ENCODE peak calls at places on chromosomes 5 and 9, in six cellular contexts. One of them, this sample, is unnamed.

GRCh38 chr9:103942171-103942570 is 151.9 kb upstream of the SMC2 start:
- DNase-seq in GM23248: no peak
- DNase-seq in breast epithelium: no peak
- DNase-seq in A549: no peak
- DNase-seq in Panc1: no peak
- DNase-seq in brain microvascular endothelial cell: no peak
- DNase-seq in this sample: no peak

GRCh38 chr9:123421211-123421585 is 65.2 kb downstream of the CRB2 start:
- DNase-seq in Panc1: no peak
- DNase-seq in breast epithelium: peak
- DNase-seq in brain microvascular endothelial cell: no peak
- DNase-seq in A549: no peak
- DNase-seq in GM23248: no peak
- DNase-seq in this sample: no peak

GRCh38 chr9:2298217-2298616 is 283.1 kb downstream of the SMARCA2 start:
- DNase-seq in breast epithelium: no peak
- DNase-seq in GM23248: no peak
- DNase-seq in A549: no peak
- DNase-seq in brain microvascular endothelial cell: no peak
- DNase-seq in Panc1: no peak
- DNase-seq in this sample: no peak

GRCh38 chr5:59756373-59757035 is 137.0 kb downstream of the PDE4D start:
- DNase-seq in breast epithelium: no peak
- DNase-seq in A549: peak
- DNase-seq in brain microvascular endothelial cell: no peak
- DNase-seq in GM23248: no peak
- DNase-seq in Panc1: no peak
- DNase-seq in this sample: no peak

GRCh38 chr9:83327750-83328622 is 210.2 kb downstream of the FRMD3 start:
- DNase-seq in Panc1: no peak
- DNase-seq in A549: no peak
- DNase-seq in GM23248: peak
- DNase-seq in brain microvascular endothelial cell: no peak
- DNase-seq in breast epithelium: no peak
- DNase-seq in this sample: no peak

GRCh38 chr5:28779161-28779754 is 1740.9 kb upstream of the CDH9 start:
- DNase-seq in GM23248: no peak
- DNase-seq in Panc1: peak
- DNase-seq in A549: peak
- DNase-seq in breast epithelium: no peak
- DNase-seq in brain microvascular endothelial cell: peak
- DNase-seq in this sample: no peak

GRCh38 chr5:163841-164240 is 27.5 kb upstream of the LRRC14B start:
- DNase-seq in GM23248: no peak
- DNase-seq in A549: no peak
- DNase-seq in brain microvascular endothelial cell: no peak
- DNase-seq in breast epithelium: peak
- DNase-seq in Panc1: no peak
- DNase-seq in this sample: no peak

GRCh38 chr5:102547161-102547560 is 48.4 kb upstream of the SLCO6A1 start:
- DNase-seq in brain microvascular endothelial cell: no peak
- DNase-seq in breast epithelium: no peak
- DNase-seq in GM23248: no peak
- DNase-seq in A549: no peak
- DNase-seq in Panc1: no peak
- DNase-seq in this sample: no peak

GRCh38 chr5:59542841-59543825 is 350.4 kb downstream of the PDE4D start:
- DNase-seq in brain microvascular endothelial cell: peak
- DNase-seq in GM23248: no peak
- DNase-seq in A549: peak
- DNase-seq in Panc1: no peak
- DNase-seq in breast epithelium: no peak
- DNase-seq in this sample: peak

GRCh38 chr5:154611341-154611767 is 133.3 kb upstream of the HAND1 start:
- DNase-seq in breast epithelium: no peak
- DNase-seq in GM23248: peak
- DNase-seq in A549: no peak
- DNase-seq in Panc1: no peak
- DNase-seq in brain microvascular endothelial cell: no peak
- DNase-seq in this sample: no peak

GRCh38 chr5:78671609-78672008 is 23.0 kb upstream of the LHFPL2 start:
- DNase-seq in breast epithelium: no peak
- DNase-seq in GM23248: no peak
- DNase-seq in A549: peak
- DNase-seq in brain microvascular endothelial cell: no peak
- DNase-seq in Panc1: no peak
- DNase-seq in this sample: no peak

GRCh38 chr5:101174981-101175380 is 271.9 kb upstream of the ST8SIA4 start:
- DNase-seq in brain microvascular endothelial cell: no peak
- DNase-seq in A549: no peak
- DNase-seq in Panc1: no peak
- DNase-seq in GM23248: no peak
- DNase-seq in breast epithelium: no peak
- DNase-seq in this sample: no peak

GRCh38 chr9:135920973-135921585 is 13.7 kb upstream of the CAMSAP1 start:
- DNase-seq in GM23248: no peak
- DNase-seq in Panc1: no peak
- DNase-seq in A549: no peak
- DNase-seq in breast epithelium: no peak
- DNase-seq in brain microvascular endothelial cell: no peak
- DNase-seq in this sample: no peak

GRCh38 chr5:140318778-140319177 is 15.9 kb upstream of the PFDN1 start:
- DNase-seq in GM23248: no peak
- DNase-seq in A549: no peak
- DNase-seq in breast epithelium: no peak
- DNase-seq in brain microvascular endothelial cell: no peak
- DNase-seq in Panc1: no peak
- DNase-seq in this sample: no peak

GRCh38 chr9:116859763-116860162 is 172.7 kb downstream of the TRIM32 start:
- DNase-seq in GM23248: no peak
- DNase-seq in A549: no peak
- DNase-seq in brain microvascular endothelial cell: no peak
- DNase-seq in Panc1: no peak
- DNase-seq in breast epithelium: no peak
- DNase-seq in this sample: no peak

GRCh38 chr9:130110596-130111021 is 56.9 kb downstream of the GPR107 start:
- DNase-seq in GM23248: peak
- DNase-seq in A549: no peak
- DNase-seq in breast epithelium: no peak
- DNase-seq in brain microvascular endothelial cell: peak
- DNase-seq in Panc1: no peak
- DNase-seq in this sample: no peak

GRCh38 chr9:92432972-92433548 is 8.8 kb upstream of the OMD start:
- DNase-seq in GM23248: no peak
- DNase-seq in breast epithelium: no peak
- DNase-seq in Panc1: no peak
- DNase-seq in A549: no peak
- DNase-seq in brain microvascular endothelial cell: no peak
- DNase-seq in this sample: no peak

GRCh38 chr5:95401601-95402000 is 10.4 kb downstream of the FAM81B start:
- DNase-seq in breast epithelium: no peak
- DNase-seq in Panc1: no peak
- DNase-seq in GM23248: no peak
- DNase-seq in brain microvascular endothelial cell: no peak
- DNase-seq in A549: no peak
- DNase-seq in this sample: no peak

GRCh38 chr9:36128331-36128730 is 8.2 kb upstream of the GLIPR2 start:
- DNase-seq in breast epithelium: no peak
- DNase-seq in A549: no peak
- DNase-seq in Panc1: no peak
- DNase-seq in brain microvascular endothelial cell: no peak
- DNase-seq in GM23248: no peak
- DNase-seq in this sample: no peak

GRCh38 chr5:18745988-18746615 is 1111.8 kb downstream of the TAF11L14 start:
- DNase-seq in brain microvascular endothelial cell: no peak
- DNase-seq in breast epithelium: no peak
- DNase-seq in A549: peak
- DNase-seq in GM23248: peak
- DNase-seq in Panc1: peak
- DNase-seq in this sample: no peak

GRCh38 chr5:96434201-96434645 is 1.2 kb upstream of the PCSK1 start:
- DNase-seq in breast epithelium: no peak
- DNase-seq in Panc1: no peak
- DNase-seq in A549: peak
- DNase-seq in GM23248: peak
- DNase-seq in brain microvascular endothelial cell: peak
- DNase-seq in this sample: no peak

GRCh38 chr5:177354716-177355115 is 3.0 kb upstream of the RGS14 start:
- DNase-seq in brain microvascular endothelial cell: no peak
- DNase-seq in GM23248: no peak
- DNase-seq in breast epithelium: no peak
- DNase-seq in A549: no peak
- DNase-seq in Panc1: no peak
- DNase-seq in this sample: no peak

GRCh38 chr9:14316574-14317304 is 2.8 kb upstream of the NFIB start:
- DNase-seq in GM23248: no peak
- DNase-seq in Panc1: no peak
- DNase-seq in A549: no peak
- DNase-seq in brain microvascular endothelial cell: no peak
- DNase-seq in breast epithelium: no peak
- DNase-seq in this sample: no peak

GRCh38 chr5:80181618-80182211 is 74.1 kb downstream of the SERINC5 start:
- DNase-seq in A549: peak
- DNase-seq in GM23248: no peak
- DNase-seq in breast epithelium: no peak
- DNase-seq in brain microvascular endothelial cell: no peak
- DNase-seq in Panc1: no peak
- DNase-seq in this sample: no peak

GRCh38 chr5:145178667-145179523 is 656.2 kb downstream of the PRELID2 start:
- DNase-seq in breast epithelium: no peak
- DNase-seq in brain microvascular endothelial cell: no peak
- DNase-seq in GM23248: peak
- DNase-seq in A549: no peak
- DNase-seq in Panc1: no peak
- DNase-seq in this sample: no peak

GRCh38 chr5:92927291-92927778 is 653.7 kb downstream of the NR2F1-AS1 start:
- DNase-seq in GM23248: no peak
- DNase-seq in Panc1: peak
- DNase-seq in A549: no peak
- DNase-seq in breast epithelium: no peak
- DNase-seq in brain microvascular endothelial cell: no peak
- DNase-seq in this sample: peak

GRCh38 chr5:24621809-24622208 is 23.0 kb downstream of the CDH10 start:
- DNase-seq in GM23248: peak
- DNase-seq in Panc1: no peak
- DNase-seq in A549: no peak
- DNase-seq in brain microvascular endothelial cell: no peak
- DNase-seq in breast epithelium: no peak
- DNase-seq in this sample: no peak

GRCh38 chr5:150172563-150172962 is 6.0 kb downstream of the CDX1 start:
- DNase-seq in Panc1: no peak
- DNase-seq in GM23248: no peak
- DNase-seq in breast epithelium: no peak
- DNase-seq in A549: no peak
- DNase-seq in brain microvascular endothelial cell: no peak
- DNase-seq in this sample: no peak
- H3K27ac ChIP-seq in Panc1: no peak
- H3K27ac ChIP-seq in GM23248: no peak
- H3K27ac ChIP-seq in breast epithelium: no peak
- H3K27ac ChIP-seq in A549: no peak
- H3K27ac ChIP-seq in brain microvascular endothelial cell: no peak
- H3K27ac ChIP-seq in this sample: no peak

GRCh38 chr9:105694848-105695581 is 674 bp downstream of the TMEM38B start:
- DNase-seq in brain microvascular endothelial cell: peak
- DNase-seq in breast epithelium: no peak
- DNase-seq in GM23248: peak
- DNase-seq in Panc1: peak
- DNase-seq in A549: peak
- DNase-seq in this sample: peak
- H3K27ac ChIP-seq in brain microvascular endothelial cell: no peak
- H3K27ac ChIP-seq in breast epithelium: peak
- H3K27ac ChIP-seq in GM23248: no peak
- H3K27ac ChIP-seq in Panc1: peak
- H3K27ac ChIP-seq in A549: peak
- H3K27ac ChIP-seq in this sample: no peak

GRCh38 chr5:169158764-169159163 is 142.2 kb downstream of the SLIT3 start:
- DNase-seq in breast epithelium: no peak
- DNase-seq in Panc1: no peak
- DNase-seq in brain microvascular endothelial cell: no peak
- DNase-seq in GM23248: no peak
- DNase-seq in A549: no peak
- DNase-seq in this sample: no peak

GRCh38 chr5:169161022-169161680 is 139.8 kb downstream of the SLIT3 start:
- DNase-seq in Panc1: no peak
- DNase-seq in A549: peak
- DNase-seq in brain microvascular endothelial cell: peak
- DNase-seq in GM23248: peak
- DNase-seq in breast epithelium: no peak
- DNase-seq in this sample: no peak

GRCh38 chr5:169157064-169157463 is 143.9 kb downstream of the SLIT3 start:
- DNase-seq in Panc1: no peak
- DNase-seq in breast epithelium: no peak
- DNase-seq in brain microvascular endothelial cell: no peak
- DNase-seq in A549: peak
- DNase-seq in GM23248: no peak
- DNase-seq in this sample: no peak

GRCh38 chr5:169162407-169162806 is 138.5 kb downstream of the SLIT3 start:
- DNase-seq in breast epithelium: no peak
- DNase-seq in brain microvascular endothelial cell: peak
- DNase-seq in A549: no peak
- DNase-seq in GM23248: peak
- DNase-seq in Panc1: no peak
- DNase-seq in this sample: no peak

DNA sequence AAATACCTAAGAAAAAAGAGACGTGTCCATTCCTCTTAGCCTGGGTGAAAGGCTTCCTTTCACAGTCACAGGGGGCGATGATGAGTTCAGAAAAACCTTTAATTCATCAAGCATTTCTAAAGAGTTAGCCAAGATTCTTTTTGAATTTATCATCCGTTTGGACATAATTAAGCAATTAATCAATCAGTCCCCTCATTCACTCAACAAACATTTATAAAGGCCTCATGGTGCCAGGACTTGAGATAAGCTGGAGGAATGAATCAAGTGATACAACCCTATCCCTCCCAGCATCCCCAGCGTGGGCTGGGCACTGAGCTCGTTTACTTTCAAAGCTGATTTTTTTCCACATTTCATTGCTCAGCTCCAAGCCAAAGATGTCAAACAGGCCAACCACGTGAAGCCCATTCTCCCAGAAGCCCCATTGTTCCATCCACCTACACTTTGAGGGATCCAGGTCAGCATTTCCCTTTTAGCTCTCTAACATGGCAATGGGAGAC is 140.5 kb downstream of the SLIT3 start:
- DNase-seq in breast epithelium: no peak
- DNase-seq in Panc1: no peak
- DNase-seq in A549: peak
- DNase-seq in GM23248: peak
- DNase-seq in brain microvascular endothelial cell: peak
- DNase-seq in this sample: no peak
- H3K27ac ChIP-seq in breast epithelium: peak
- H3K27ac ChIP-seq in Panc1: peak
- H3K27ac ChIP-seq in A549: peak
- H3K27ac ChIP-seq in GM23248: peak
- H3K27ac ChIP-seq in brain microvascular endothelial cell: no peak
- H3K27ac ChIP-seq in this sample: no peak

DNA sequence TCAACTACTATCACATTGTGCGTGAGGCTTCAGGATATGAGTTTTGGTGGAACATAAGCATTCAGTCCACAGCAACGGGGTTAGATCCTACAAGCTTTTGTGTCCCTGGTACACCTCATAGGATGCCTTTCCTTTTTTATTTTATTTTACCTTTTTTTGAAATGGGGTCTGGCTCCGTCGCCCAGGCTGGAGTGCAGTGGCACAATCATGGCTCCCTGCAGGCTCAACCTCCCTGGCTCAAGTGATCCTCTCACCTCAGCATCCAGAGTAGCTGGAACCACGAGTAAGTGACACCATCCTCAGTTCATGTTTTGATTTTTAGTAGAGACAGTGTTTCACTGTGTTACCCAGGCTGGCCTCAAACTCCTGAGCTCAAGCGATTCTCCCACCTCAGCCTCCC is 86.0 kb upstream of the RAI14 start:
- DNase-seq in breast epithelium: no peak
- DNase-seq in A549: no peak
- DNase-seq in GM23248: no peak
- DNase-seq in Panc1: no peak
- DNase-seq in brain microvascular endothelial cell: no peak
- DNase-seq in this sample: no peak
- H3K27ac ChIP-seq in breast epithelium: no peak
- H3K27ac ChIP-seq in A549: no peak
- H3K27ac ChIP-seq in GM23248: peak
- H3K27ac ChIP-seq in Panc1: no peak
- H3K27ac ChIP-seq in brain microvascular endothelial cell: peak
- H3K27ac ChIP-seq in this sample: no peak

This sample was measured in substantia nigra.